ENCODE peak calls at places on chromosome 22, in six cellular contexts. One of them, this sample, is unnamed.

GRCh38 chr22:50200333-50201190 is at the start of gene SELENOO:
- DNase-seq in HCT116: peak; percentile 72
- DNase-seq in MM.1S: peak; percentile 91
- DNase-seq in GM23248: peak; percentile 95
- DNase-seq in GM23338: peak; percentile 90
- DNase-seq in hepatocyte: peak; percentile 95
- DNase-seq in this sample: peak; percentile 94

GRCh38 chr22:29633514-29634312 is 30.3 kb downstream of the NF2 start:
- DNase-seq in MM.1S: no peak
- DNase-seq in hepatocyte: no peak
- DNase-seq in GM23338: no peak
- DNase-seq in HCT116: no peak
- DNase-seq in GM23248: peak; percentile 28
- DNase-seq in this sample: no peak

GRCh38 chr22:43110444-43110926 is at the start of gene BIK:
- DNase-seq in HCT116: no peak
- DNase-seq in GM23338: peak; percentile 92
- DNase-seq in GM23248: peak; percentile 44
- DNase-seq in MM.1S: peak; percentile 61
- DNase-seq in hepatocyte: peak; percentile 68
- DNase-seq in this sample: peak; percentile 85

GRCh38 chr22:42979606-42980005 is 35.3 kb downstream of the PACSIN2 start:
- DNase-seq in HCT116: no peak
- DNase-seq in GM23338: no peak
- DNase-seq in GM23248: no peak
- DNase-seq in hepatocyte: no peak
- DNase-seq in MM.1S: no peak
- DNase-seq in this sample: no peak

GRCh38 chr22:22761963-22762772 is 117.8 kb downstream of the GGTLC2 start:
- DNase-seq in HCT116: no peak
- DNase-seq in GM23248: no peak
- DNase-seq in MM.1S: no peak
- DNase-seq in GM23338: no peak
- DNase-seq in hepatocyte: no peak
- DNase-seq in this sample: no peak

GRCh38 chr22:18077639-18078328 is at the start of gene PEX26:
- DNase-seq in MM.1S: peak; percentile 97
- DNase-seq in hepatocyte: peak; percentile 97
- DNase-seq in HCT116: peak; percentile 87
- DNase-seq in GM23338: peak; percentile 99
- DNase-seq in GM23248: peak; percentile 99
- DNase-seq in this sample: peak; percentile 97

GRCh38 chr22:27906241-27906640 is 12.8 kb downstream of the PITPNB start:
- DNase-seq in MM.1S: no peak
- DNase-seq in GM23248: no peak
- DNase-seq in GM23338: no peak
- DNase-seq in HCT116: no peak
- DNase-seq in hepatocyte: no peak
- DNase-seq in this sample: no peak

GRCh38 chr22:19857382-19857781 is 2.7 kb upstream of the GNB1L start:
- DNase-seq in hepatocyte: no peak
- DNase-seq in GM23338: no peak
- DNase-seq in MM.1S: no peak
- DNase-seq in HCT116: no peak
- DNase-seq in GM23248: no peak
- DNase-seq in this sample: no peak

GRCh38 chr22:41445171-41446056 is 1.2 kb downstream of the TOB2 start:
- DNase-seq in MM.1S: peak; percentile 47
- DNase-seq in GM23248: peak; percentile 57
- DNase-seq in HCT116: no peak
- DNase-seq in hepatocyte: peak; percentile 22
- DNase-seq in GM23338: peak; percentile 71
- DNase-seq in this sample: peak; percentile 92

GRCh38 chr22:19514831-19515565 is 9.2 kb downstream of the CLDN5 start:
- DNase-seq in MM.1S: no peak
- DNase-seq in HCT116: no peak
- DNase-seq in GM23338: no peak
- DNase-seq in hepatocyte: no peak
- DNase-seq in GM23248: peak; percentile 36
- DNase-seq in this sample: no peak

GRCh38 chr22:24827305-24827704 is 21.3 kb downstream of the SGSM1 start:
- DNase-seq in GM23248: no peak
- DNase-seq in GM23338: no peak
- DNase-seq in hepatocyte: peak; percentile 84
- DNase-seq in HCT116: no peak
- DNase-seq in MM.1S: no peak
- DNase-seq in this sample: no peak

GRCh38 chr22:20616451-20617043 is 109.1 kb downstream of the MED15 start:
- DNase-seq in hepatocyte: no peak
- DNase-seq in MM.1S: no peak
- DNase-seq in GM23338: no peak
- DNase-seq in GM23248: no peak
- DNase-seq in HCT116: no peak
- DNase-seq in this sample: no peak

GRCh38 chr22:18066181-18066859 is 11.5 kb upstream of the PEX26 start:
- DNase-seq in MM.1S: no peak
- DNase-seq in hepatocyte: no peak
- DNase-seq in HCT116: no peak
- DNase-seq in GM23338: no peak
- DNase-seq in GM23248: no peak
- DNase-seq in this sample: no peak

GRCh38 chr22:38098410-38099249 is 11.9 kb downstream of the BAIAP2L2 start:
- DNase-seq in HCT116: no peak
- DNase-seq in GM23248: peak; percentile 74
- DNase-seq in MM.1S: no peak
- DNase-seq in hepatocyte: peak; percentile 55
- DNase-seq in GM23338: no peak
- DNase-seq in this sample: no peak

GRCh38 chr22:24423519-24424000 is 3.8 kb upstream of the ADORA2A start:
- DNase-seq in GM23338: peak; percentile 70
- DNase-seq in HCT116: no peak
- DNase-seq in hepatocyte: peak; percentile 73
- DNase-seq in MM.1S: peak; percentile 55
- DNase-seq in GM23248: peak; percentile 71
- DNase-seq in this sample: peak; percentile 81

GRCh38 chr22:24459911-24460310 is 32.5 kb downstream of the ADORA2A start:
- DNase-seq in MM.1S: no peak
- DNase-seq in GM23338: no peak
- DNase-seq in GM23248: no peak
- DNase-seq in HCT116: no peak
- DNase-seq in hepatocyte: no peak
- DNase-seq in this sample: no peak

GRCh38 chr22:48923165-48923875 is 904.4 kb downstream of the BRD1 start:
- DNase-seq in GM23338: no peak
- DNase-seq in GM23248: no peak
- DNase-seq in hepatocyte: no peak
- DNase-seq in HCT116: no peak
- DNase-seq in MM.1S: no peak
- DNase-seq in this sample: no peak

GRCh38 chr22:43151251-43152000 is at the start of gene TSPO:
- DNase-seq in GM23248: peak; percentile 82
- DNase-seq in hepatocyte: peak; percentile 71
- DNase-seq in GM23338: peak; percentile 57
- DNase-seq in HCT116: no peak
- DNase-seq in MM.1S: peak; percentile 21
- DNase-seq in this sample: peak; percentile 54

GRCh38 chr22:29269230-29269604 is 1.1 kb downstream of the EWSR1 start:
- DNase-seq in HCT116: no peak
- DNase-seq in GM23338: peak; percentile 13
- DNase-seq in GM23248: peak; percentile 46
- DNase-seq in MM.1S: no peak
- DNase-seq in hepatocyte: no peak
- DNase-seq in this sample: no peak

GRCh38 chr22:25492950-25493790 is 71.3 kb upstream of the GRK3 start:
- DNase-seq in hepatocyte: no peak
- DNase-seq in MM.1S: no peak
- DNase-seq in GM23338: no peak
- DNase-seq in HCT116: no peak
- DNase-seq in GM23248: no peak
- DNase-seq in this sample: no peak

GRCh38 chr22:44729391-44730012 is 22.9 kb upstream of the ARHGAP8 start:
- DNase-seq in hepatocyte: peak; percentile 68
- DNase-seq in GM23248: peak; percentile 72
- DNase-seq in HCT116: no peak
- DNase-seq in MM.1S: no peak
- DNase-seq in GM23338: no peak
- DNase-seq in this sample: no peak

GRCh38 chr22:41043727-41044126 is 48.7 kb upstream of the EP300 start:
- DNase-seq in HCT116: no peak
- DNase-seq in GM23248: no peak
- DNase-seq in hepatocyte: no peak
- DNase-seq in GM23338: no peak
- DNase-seq in MM.1S: no peak
- DNase-seq in this sample: no peak

DNA sequence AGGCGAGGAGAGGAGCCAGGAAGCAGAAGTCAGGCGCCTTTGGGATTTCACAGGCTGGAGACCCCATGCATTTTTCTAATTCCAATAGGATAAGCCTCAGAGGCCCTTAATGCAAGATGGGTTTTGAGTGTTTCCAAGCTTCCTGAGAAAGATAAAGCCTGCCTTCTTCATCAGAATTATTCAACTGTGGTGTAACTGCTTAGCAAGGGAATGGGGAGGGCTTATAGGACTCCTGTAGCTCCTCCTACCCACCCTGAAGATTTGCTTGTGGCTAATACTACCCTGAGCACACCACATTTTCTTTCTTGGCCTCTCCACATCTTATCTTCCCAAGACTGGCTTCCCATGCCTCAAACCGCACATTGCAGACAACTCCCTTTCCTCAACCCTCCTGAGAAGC is 151.1 kb upstream of the ISX start:
- DNase-seq in hepatocyte: peak; percentile 23
- DNase-seq in GM23248: no peak
- DNase-seq in GM23338: peak; percentile 5
- DNase-seq in MM.1S: no peak
- DNase-seq in HCT116: no peak
- DNase-seq in this sample: peak; percentile 4
- TF ChIP-seq EZH2phosphoT487 in hepatocyte: no peak
- TF ChIP-seq EZH2phosphoT487 in GM23248: no peak
- TF ChIP-seq EZH2phosphoT487 in GM23338: no peak
- TF ChIP-seq EZH2phosphoT487 in MM.1S: no peak
- TF ChIP-seq EZH2phosphoT487 in HCT116: no peak
- TF ChIP-seq EZH2phosphoT487 in this sample: no peak

GRCh38 chr22:39473856-39474255 is 17.0 kb downstream of the MGAT3 start:
- DNase-seq in GM23248: no peak
- DNase-seq in HCT116: no peak
- DNase-seq in hepatocyte: no peak
- DNase-seq in GM23338: no peak
- DNase-seq in MM.1S: no peak
- DNase-seq in this sample: no peak

GRCh38 chr22:39472570-39473556 is 16.1 kb downstream of the MGAT3 start:
- DNase-seq in hepatocyte: peak; percentile 75
- DNase-seq in MM.1S: peak; percentile 89
- DNase-seq in GM23338: no peak
- DNase-seq in GM23248: no peak
- DNase-seq in HCT116: no peak
- DNase-seq in this sample: no peak

GRCh38 chr22:39475337-39475736 is 18.5 kb downstream of the MGAT3 start:
- DNase-seq in GM23248: no peak
- DNase-seq in MM.1S: no peak
- DNase-seq in hepatocyte: no peak
- DNase-seq in GM23338: no peak
- DNase-seq in HCT116: no peak
- DNase-seq in this sample: no peak

GRCh38 chr22:39475902-39476301 is 19.1 kb downstream of the MGAT3 start:
- DNase-seq in MM.1S: no peak
- DNase-seq in GM23248: no peak
- DNase-seq in GM23338: no peak
- DNase-seq in hepatocyte: no peak
- DNase-seq in HCT116: no peak
- DNase-seq in this sample: peak; percentile 38

DNA sequence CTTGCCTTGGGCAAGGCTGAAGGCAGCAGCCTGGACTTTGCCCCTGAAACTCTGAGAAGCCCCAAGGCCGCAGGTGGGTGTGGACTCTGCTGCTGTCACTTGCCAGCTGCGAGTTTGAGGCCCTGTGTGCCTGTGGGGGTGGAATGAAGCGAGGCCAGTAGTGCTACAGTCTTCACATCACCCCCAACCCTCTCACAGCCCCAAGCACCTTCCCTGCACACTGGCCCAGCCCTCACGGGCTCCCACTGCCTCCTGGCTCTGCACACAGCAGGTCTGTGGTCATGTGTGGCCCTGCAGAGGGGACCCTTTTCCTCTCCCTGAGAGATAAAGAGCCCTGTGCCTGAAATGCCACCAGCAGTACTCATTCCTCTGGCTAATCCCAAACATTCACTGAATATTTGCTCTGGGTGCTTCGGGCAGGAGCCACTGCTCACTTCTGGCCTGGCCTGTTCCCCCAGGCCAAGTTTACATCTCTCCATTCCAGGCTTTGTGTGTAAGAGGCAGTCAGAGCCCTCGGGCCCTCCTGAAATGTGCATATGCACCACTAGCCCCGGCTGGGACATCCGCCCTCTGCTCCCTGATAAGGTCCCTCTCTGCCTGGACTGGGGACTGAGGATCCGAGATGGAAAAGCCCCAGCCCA is 17.7 kb downstream of the MGAT3 start:
- DNase-seq in GM23248: peak; percentile 28
- DNase-seq in HCT116: no peak
- DNase-seq in MM.1S: no peak
- DNase-seq in GM23338: peak; percentile 79
- DNase-seq in hepatocyte: peak; percentile 68
- DNase-seq in this sample: no peak
- TF ChIP-seq EZH2phosphoT487 in GM23248: no peak
- TF ChIP-seq EZH2phosphoT487 in HCT116: no peak
- TF ChIP-seq EZH2phosphoT487 in MM.1S: no peak
- TF ChIP-seq EZH2phosphoT487 in GM23338: no peak
- TF ChIP-seq EZH2phosphoT487 in hepatocyte: no peak
- TF ChIP-seq EZH2phosphoT487 in this sample: no peak

GRCh38 chr22:26715392-26715939 is 58.1 kb downstream of the MIAT start:
- DNase-seq in MM.1S: no peak
- DNase-seq in GM23338: no peak
- DNase-seq in GM23248: no peak
- DNase-seq in hepatocyte: no peak
- DNase-seq in HCT116: no peak
- DNase-seq in this sample: no peak

GRCh38 chr22:26718488-26718887 is 61.1 kb downstream of the MIAT start:
- DNase-seq in GM23338: no peak
- DNase-seq in HCT116: no peak
- DNase-seq in MM.1S: no peak
- DNase-seq in GM23248: no peak
- DNase-seq in hepatocyte: no peak
- DNase-seq in this sample: no peak

GRCh38 chr22:26722159-26722558 is 64.8 kb downstream of the MIAT start:
- DNase-seq in MM.1S: no peak
- DNase-seq in hepatocyte: no peak
- DNase-seq in GM23248: peak; percentile 85
- DNase-seq in GM23338: no peak
- DNase-seq in HCT116: no peak
- DNase-seq in this sample: no peak

GRCh38 chr22:26714971-26715370 is 57.6 kb downstream of the MIAT start:
- DNase-seq in HCT116: no peak
- DNase-seq in hepatocyte: no peak
- DNase-seq in GM23248: no peak
- DNase-seq in MM.1S: no peak
- DNase-seq in GM23338: no peak
- DNase-seq in this sample: no peak

GRCh38 chr22:26718905-26719304 is 61.5 kb downstream of the MIAT start:
- DNase-seq in GM23248: peak; percentile 93
- DNase-seq in MM.1S: no peak
- DNase-seq in GM23338: no peak
- DNase-seq in HCT116: no peak
- DNase-seq in hepatocyte: no peak
- DNase-seq in this sample: no peak
- TF ChIP-seq EZH2phosphoT487 in GM23248: no peak
- TF ChIP-seq EZH2phosphoT487 in MM.1S: no peak
- TF ChIP-seq EZH2phosphoT487 in GM23338: no peak
- TF ChIP-seq EZH2phosphoT487 in HCT116: no peak
- TF ChIP-seq EZH2phosphoT487 in hepatocyte: no peak
- TF ChIP-seq EZH2phosphoT487 in this sample: no peak

GRCh38 chr22:36636916-36637315 is 66.6 kb downstream of the CACNG2 start:
- DNase-seq in GM23338: peak; percentile 23
- DNase-seq in HCT116: no peak
- DNase-seq in MM.1S: no peak
- DNase-seq in GM23248: no peak
- DNase-seq in hepatocyte: no peak
- DNase-seq in this sample: peak; percentile 54
- TF ChIP-seq EZH2phosphoT487 in GM23338: no peak
- TF ChIP-seq EZH2phosphoT487 in HCT116: no peak
- TF ChIP-seq EZH2phosphoT487 in MM.1S: no peak
- TF ChIP-seq EZH2phosphoT487 in GM23248: no peak
- TF ChIP-seq EZH2phosphoT487 in hepatocyte: no peak
- TF ChIP-seq EZH2phosphoT487 in this sample: no peak

This sample was measured in neural progenitor cell.